ENCODE peak calls at places on chromosome 2, in four cellular contexts. U is K562, I is HepG2, F is GM12878. J is an unnamed sample.

GRCh38 chr2:120765031-120765910 is 29.6 kb downstream of the GLI2 start:
- DNase-seq in F (no peak), I (no peak), U (no peak), J (no peak)

GRCh38 chr2:69390001-69390400 is 3.0 kb upstream of the GFPT1 start:
- DNase-seq in I (no peak), F (no peak), U (no peak), J (no peak)

GRCh38 chr2:234454433-234454832 is 42.4 kb downstream of the ARL4C start:
- DNase-seq in U (no peak), F (no peak), I (no peak), J (no peak)

GRCh38 chr2:127422631-127423475 is 4.6 kb downstream of the PROC start:
- DNase-seq in I (no peak), U (peak; percentile 53), F (no peak), J (no peak)

GRCh38 chr2:169705927-169706326 is 11.7 kb downstream of the PHOSPHO2 start:
- DNase-seq in I (no peak), U (no peak), F (no peak), J (no peak)

GRCh38 chr2:41040782-41041181 is 588.9 kb upstream of the SLC8A1 start:
- DNase-seq in U (no peak), I (no peak), F (no peak), J (no peak)

GRCh38 chr2:171253279-171253678 is 92.6 kb upstream of the TLK1 start:
- DNase-seq in F (no peak), U (no peak), I (no peak), J (no peak)

GRCh38 chr2:222610746-222611145 is 45.1 kb downstream of the FARSB start:
- DNase-seq in F (no peak), U (no peak), I (no peak), J (no peak)

GRCh38 chr2:218865999-218866398 is 6.4 kb downstream of the WNT6 start:
- DNase-seq in U (no peak), F (no peak), I (no peak), J (no peak)

GRCh38 chr2:138020432-138020831 is 56.2 kb downstream of the HNMT start:
- DNase-seq in F (no peak), I (no peak), U (no peak), J (no peak)

GRCh38 chr2:127427376-127428056 is 9.3 kb downstream of the PROC start:
- DNase-seq in F (no peak), I (no peak), U (no peak), J (no peak)

GRCh38 chr2:60309941-60310680 is 243.3 kb downstream of the BCL11A start:
- DNase-seq in I (no peak), U (no peak), F (no peak), J (no peak)

GRCh38 chr2:1837022-1837421 is 92.7 kb upstream of the PXDN start:
- DNase-seq in F (no peak), U (no peak), I (no peak), J (peak; percentile 28)

GRCh38 chr2:120818441-120818920 is 82.8 kb downstream of the GLI2 start:
- DNase-seq in F (no peak), U (no peak), I (no peak), J (no peak)

GRCh38 chr2:101967826-101968498 is 23.8 kb upstream of the IL1R2 start:
- DNase-seq in U (no peak), I (no peak), F (no peak), J (no peak)

GRCh38 chr2:201262718-201263117 is 2.4 kb downstream of the CASP8 start:
- DNase-seq in F (no peak), U (no peak), I (no peak), J (no peak)

GRCh38 chr2:195834836-195835235 is 177.8 kb downstream of the SLC39A10 start:
- DNase-seq in I (no peak), U (no peak), F (no peak), J (no peak)

GRCh38 chr2:66445076-66445724 is 10.3 kb downstream of the MEIS1 start:
- DNase-seq in I (no peak), U (no peak), F (no peak), J (no peak)

GRCh38 chr2:32811696-32812095 is 135.1 kb upstream of the LTBP1 start:
- DNase-seq in U (no peak), I (no peak), F (no peak), J (no peak)

GRCh38 chr2:174013310-174013751 is 48.2 kb upstream of the SP3 start:
- DNase-seq in F (no peak), I (no peak), U (no peak), J (no peak)

GRCh38 chr2:3914243-3914642 is 210.9 kb downstream of the DCDC2C start:
- DNase-seq in I (no peak), U (no peak), F (no peak), J (no peak)

GRCh38 chr2:131145040-131145439 is 39.9 kb downstream of the PLEKHB2 start:
- DNase-seq in U (no peak), I (no peak), F (no peak), J (no peak)

GRCh38 chr2:172806426-172807008 is 70.9 kb downstream of the RAPGEF4 start:
- DNase-seq in U (peak; percentile 23), F (no peak), I (peak; percentile 42), J (peak; percentile 56)

GRCh38 chr2:145652992-145653545 is 1133.2 kb upstream of the ZEB2 start:
- DNase-seq in F (no peak), I (no peak), U (no peak), J (no peak)

GRCh38 chr2:224734949-224735348 is 18.8 kb upstream of the CCDC195 start:
- DNase-seq in U (no peak), F (no peak), I (no peak), J (no peak)

GRCh38 chr2:22002066-22002465 is 878.3 kb downstream of the TDRD15 start:
- DNase-seq in I (no peak), U (no peak), F (no peak), J (no peak)

GRCh38 chr2:138026116-138026855 is 62.0 kb downstream of the HNMT start:
- DNase-seq in U (no peak), I (no peak), F (no peak), J (no peak)

GRCh38 chr2:175854665-175855064 is 147.4 kb downstream of the LNPK start:
- DNase-seq in I (no peak), U (no peak), F (no peak), J (no peak)

GRCh38 chr2:84924173-84925106 is 19.0 kb downstream of the TMSB10 start:
- DNase-seq in U (peak; percentile 18), F (peak; percentile 87), I (peak; percentile 95), J (no peak)

GRCh38 chr2:127932199-127932877 is 46.6 kb upstream of the AMMECR1L start:
- DNase-seq in F (no peak), I (no peak), U (no peak), J (no peak)

GRCh38 chr2:96485751-96486643 is 19.2 kb downstream of the NEURL3 start:
- DNase-seq in I (peak; percentile 48), U (no peak), F (peak; percentile 97), J (no peak)

GRCh38 chr2:49686291-49686690 is 532.0 kb upstream of the FSHR start:
- DNase-seq in U (no peak), I (no peak), F (no peak), J (no peak)

GRCh38 chr2:181946444-181947127 is 39.1 kb upstream of the PPP1R1C start:
- DNase-seq in U (no peak), F (no peak), I (no peak), J (no peak)

DNA sequence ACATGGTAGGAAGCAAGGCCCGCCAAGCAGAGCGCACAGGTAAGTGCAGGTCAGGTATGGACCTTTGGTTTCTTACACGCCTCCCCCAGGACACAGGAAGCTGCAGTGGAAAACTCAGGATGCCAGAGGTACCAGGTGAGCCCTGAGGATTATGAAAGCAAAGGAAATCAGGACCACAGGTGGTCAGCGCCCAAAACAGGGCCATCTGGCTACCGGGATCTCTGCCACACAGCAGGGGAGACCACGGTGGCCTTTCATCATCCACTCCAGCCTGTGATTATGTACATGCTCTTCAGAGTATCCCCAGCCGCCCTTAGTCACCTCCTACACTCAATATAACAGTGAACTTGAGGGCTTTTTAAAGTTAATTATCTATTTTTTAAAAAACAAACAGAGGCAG is 125.5 kb upstream of the EPC2 start:
- DNase-seq in F (no peak), I (no peak), U (no peak), J (no peak)
- TF ChIP-seq FOXK2 in F (no peak), I (no peak), U (no peak), J (no peak)

GRCh38 chr2:236848467-236848866 is 237.2 kb upstream of the COPS8 start:
- DNase-seq in I (no peak), U (no peak), F (no peak), J (no peak)
- TF ChIP-seq FOXK2 in I (no peak), U (no peak), F (no peak), J (no peak)

DNA sequence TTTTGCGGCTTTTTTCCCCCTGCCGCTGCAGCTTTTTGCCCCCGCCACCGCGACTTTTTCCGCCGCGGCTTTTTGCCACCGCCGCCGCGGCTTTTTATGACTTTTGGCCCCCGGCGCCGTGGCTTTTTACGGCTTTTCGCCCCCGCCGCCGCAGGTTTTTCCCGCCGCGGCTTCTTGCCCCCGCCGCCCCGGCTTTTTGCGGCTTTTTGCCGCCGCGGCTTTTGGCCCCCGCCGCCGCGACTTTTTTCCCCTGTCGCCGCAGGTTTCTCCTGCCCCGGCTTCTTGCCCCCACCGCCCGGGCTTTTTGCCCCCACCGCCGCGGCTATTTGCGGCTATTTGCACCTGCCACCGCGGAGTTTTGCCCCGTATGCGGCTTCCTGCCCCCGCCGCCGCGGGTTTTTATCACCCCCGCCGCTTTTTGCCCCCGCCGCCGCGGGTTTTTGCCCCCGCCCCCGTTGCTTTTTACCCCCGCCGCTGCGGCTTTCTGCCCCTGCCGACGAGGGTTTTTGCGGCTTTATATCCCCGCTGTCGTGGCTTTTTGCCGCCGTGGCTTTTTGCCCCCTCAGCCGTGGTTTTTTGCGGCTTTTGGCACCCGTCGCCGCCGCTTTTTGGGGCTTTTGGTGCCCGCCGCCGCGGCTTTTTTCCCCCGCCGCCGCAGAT is 2750.9 kb downstream of the RPIA start:
- DNase-seq in I (no peak), U (peak; percentile 15), F (no peak), J (peak; percentile 11)
- TF ChIP-seq FOXK2 in I (no peak), U (no peak), F (no peak), J (no peak)

GRCh38 chr2:42907835-42908234 is 115.5 kb upstream of the HAAO start:
- DNase-seq in U (no peak), F (no peak), I (no peak), J (no peak)

GRCh38 chr2:42906115-42906556 is 113.8 kb upstream of the HAAO start:
- DNase-seq in U (no peak), I (no peak), F (no peak), J (no peak)

GRCh38 chr2:42908538-42909200 is 116.3 kb upstream of the HAAO start:
- DNase-seq in F (no peak), I (no peak), U (no peak), J (no peak)

GRCh38 chr2:42905341-42906114 is 113.1 kb upstream of the HAAO start:
- DNase-seq in I (peak; percentile 29), F (no peak), U (no peak), J (peak; percentile 45)

DNA sequence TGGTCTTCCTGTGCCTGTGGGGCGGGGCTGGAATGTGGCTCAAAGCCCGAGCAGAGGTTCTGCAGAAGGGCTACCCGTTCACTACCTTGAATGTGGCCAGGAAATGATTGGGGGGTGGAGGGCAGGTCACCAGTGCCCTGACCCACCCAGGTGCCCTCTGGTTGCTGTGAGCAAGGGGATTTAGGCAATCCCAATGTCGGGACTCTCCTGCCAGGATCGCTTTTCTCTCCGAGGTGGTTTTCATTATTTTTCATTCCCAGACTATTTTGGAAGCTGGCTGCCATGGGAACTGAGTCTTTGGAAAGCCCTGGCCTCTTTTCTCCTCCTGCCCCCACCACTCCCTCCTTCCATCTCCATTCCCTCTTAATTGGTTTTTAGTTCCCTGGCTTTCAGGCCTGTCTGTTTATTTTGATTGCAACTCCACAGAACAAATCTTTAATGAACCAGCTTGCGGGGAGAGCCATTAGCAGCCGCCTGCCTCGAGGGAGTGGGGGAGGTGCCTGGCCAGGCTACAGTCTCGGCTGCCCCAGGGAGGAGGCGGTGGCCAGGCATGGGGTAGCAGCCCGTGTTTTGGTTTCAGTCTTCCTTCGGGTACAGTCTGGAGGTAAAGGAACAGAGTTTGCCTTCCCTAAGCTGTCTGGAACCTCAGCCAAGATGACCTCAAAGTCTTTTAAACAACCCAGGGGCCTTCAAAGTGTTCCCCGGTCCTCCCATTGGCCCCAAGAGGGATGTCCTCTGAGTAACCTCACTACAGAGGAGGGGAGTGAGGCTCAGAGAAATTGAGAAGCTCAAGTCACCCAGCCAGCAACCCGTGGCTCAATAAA is 114.4 kb upstream of the HAAO start:
- DNase-seq in F (no peak), U (peak; percentile 75), I (no peak), J (peak; percentile 75)
- TF ChIP-seq FOXK2 in F (no peak), U (no peak), I (no peak), J (no peak)